ENCODE peak calls at places on chromosomes 2 and 18, in nine cellular contexts. T is H9, I is HCT116, H is heart left ventricle, U is PC-3, S is upper lobe of right lung, B is neural progenitor cell, Q is tibial artery, F is heart right ventricle. M is an unnamed sample. For H3K4me1, the result is how much of the 10 kb centered on the place peaks cover.

GRCh38 chr2:164786787-164787186 is 54.8 kb downstream of the COBLL1 start:
- DNase-seq in T (no peak), I (no peak), H (no peak), U (no peak), S (no peak), B (no peak), Q (no peak), F (no peak), M (no peak)

GRCh38 chr2:38602136-38602731 is 494 bp downstream of the HNRNPLL start:
- DNase-seq in T (peak), I (no peak), H (peak), U (peak), S (peak), B (peak), Q (peak), F (peak), M (peak)

GRCh38 chr18:7300971-7301553 is 70.2 kb downstream of the LRRC30 start:
- DNase-seq in T (no peak), I (no peak), H (no peak), U (peak), S (no peak), B (no peak), Q (no peak), F (no peak), M (no peak)

GRCh38 chr18:24173997-24174396 is 35.1 kb downstream of the CABYR start:
- DNase-seq in T (no peak), I (no peak), H (no peak), U (peak), S (no peak), B (no peak), Q (no peak), F (no peak), M (no peak)

GRCh38 chr2:152336103-152336853 is 1.3 kb downstream of the FMNL2 start:
- DNase-seq in T (peak), I (no peak), H (peak), U (peak), S (peak), B (peak), Q (peak), F (peak), M (peak)

GRCh38 chr2:171655584-171655983 is 31.7 kb upstream of the DYNC1I2 start:
- DNase-seq in T (no peak), I (no peak), H (no peak), U (no peak), S (no peak), B (no peak), Q (no peak), F (no peak), M (no peak)

GRCh38 chr2:18959952-18960717 is 370.8 kb upstream of the NT5C1B start:
- DNase-seq in T (no peak), I (no peak), H (no peak), U (no peak), S (no peak), B (no peak), Q (no peak), F (no peak), M (no peak)

GRCh38 chr2:72824224-72824842 is 1.5 kb downstream of the EXOC6B start:
- DNase-seq in T (no peak), I (peak), H (no peak), U (peak), S (no peak), B (no peak), Q (no peak), F (no peak), M (no peak)

GRCh38 chr2:14516844-14517243 is 115.7 kb upstream of the LRATD1 start:
- DNase-seq in T (no peak), I (no peak), H (no peak), U (peak), S (no peak), B (no peak), Q (no peak), F (no peak), M (no peak)

GRCh38 chr2:217956895-217957457 is 45.8 kb downstream of the TNS1 start:
- DNase-seq in T (no peak), I (no peak), H (peak), U (no peak), S (peak), B (no peak), Q (peak), F (no peak), M (peak)

GRCh38 chr2:225993430-225993829 is 593.9 kb downstream of the NYAP2 start:
- DNase-seq in T (no peak), I (no peak), H (no peak), U (no peak), S (no peak), B (no peak), Q (no peak), F (no peak), M (no peak)

GRCh38 chr2:211391206-211391605 is 834.8 kb downstream of the CPS1 start:
- DNase-seq in T (no peak), I (no peak), H (no peak), U (no peak), S (no peak), B (peak), Q (no peak), F (no peak), M (no peak)

GRCh38 chr2:30223413-30223874 is 7.9 kb upstream of the LBH start:
- DNase-seq in T (no peak), I (no peak), H (no peak), U (no peak), S (no peak), B (no peak), Q (no peak), F (no peak), M (no peak)

GRCh38 chr2:239292531-239292930 is 108.3 kb downstream of the HDAC4 start:
- DNase-seq in T (no peak), I (no peak), H (no peak), U (no peak), S (no peak), B (no peak), Q (no peak), F (no peak), M (no peak)

GRCh38 chr2:223696719-223697118 is 94.6 kb upstream of the SCG2 start:
- DNase-seq in T (no peak), I (peak), H (no peak), U (peak), S (no peak), B (no peak), Q (no peak), F (no peak), M (no peak)

GRCh38 chr2:182891611-182892010 is 25.2 kb upstream of the FRZB start:
- DNase-seq in T (no peak), I (no peak), H (no peak), U (no peak), S (no peak), B (no peak), Q (no peak), F (no peak), M (no peak)

GRCh38 chr18:27461957-27462356 is 276.8 kb upstream of the CHST9 start:
- DNase-seq in T (no peak), I (no peak), H (no peak), U (no peak), S (no peak), B (no peak), Q (no peak), F (no peak), M (no peak)

GRCh38 chr2:154338359-154338967 is 360.0 kb upstream of the KCNJ3 start:
- DNase-seq in T (peak), I (no peak), H (no peak), U (no peak), S (no peak), B (peak), Q (no peak), F (no peak), M (no peak)

GRCh38 chr18:75041586-75041985 is 167.4 kb downstream of the PTGR3 start:
- DNase-seq in T (no peak), I (peak), H (no peak), U (peak), S (no peak), B (no peak), Q (no peak), F (no peak), M (no peak)

GRCh38 chr2:69196327-69197117 is 183.5 kb downstream of the ANTXR1 start:
- DNase-seq in T (no peak), I (no peak), H (no peak), U (no peak), S (no peak), B (no peak), Q (no peak), F (no peak), M (no peak)

GRCh38 chr2:177598321-177598922 is 205.8 kb downstream of the AGPS start:
- DNase-seq in T (no peak), I (no peak), H (no peak), U (no peak), S (no peak), B (no peak), Q (peak), F (peak), M (no peak)

GRCh38 chr18:56248613-56249235 is 389.7 kb downstream of the TXNL1 start:
- DNase-seq in T (no peak), I (no peak), H (no peak), U (no peak), S (no peak), B (no peak), Q (no peak), F (no peak), M (no peak)

GRCh38 chr2:36509077-36509476 is 88.9 kb downstream of the FEZ2 start:
- DNase-seq in T (no peak), I (no peak), H (no peak), U (no peak), S (no peak), B (no peak), Q (no peak), F (no peak), M (no peak)
- H3K4me1 ChIP-seq in T (under half), I (under half), H (under half), U (under half), S (under half), B (under half), Q (under half), F (under half), M (under half)

GRCh38 chr2:234577191-234577590 is 80.3 kb upstream of the ARL4C start:
- DNase-seq in T (no peak), I (no peak), H (no peak), U (no peak), S (no peak), B (no peak), Q (no peak), F (no peak), M (no peak)

GRCh38 chr2:234579231-234579962 is 82.5 kb upstream of the ARL4C start:
- DNase-seq in T (no peak), I (no peak), H (no peak), U (peak), S (no peak), B (no peak), Q (no peak), F (no peak), M (no peak)

GRCh38 chr2:234580686-234581085 is 83.8 kb upstream of the ARL4C start:
- DNase-seq in T (no peak), I (no peak), H (no peak), U (peak), S (no peak), B (no peak), Q (no peak), F (no peak), M (no peak)

GRCh38 chr2:234583331-234583730 is 86.5 kb upstream of the ARL4C start:
- DNase-seq in T (no peak), I (no peak), H (no peak), U (no peak), S (no peak), B (no peak), Q (no peak), F (no peak), M (no peak)

GRCh38 chr2:234578389-234578788 is 81.5 kb upstream of the ARL4C start:
- DNase-seq in T (no peak), I (no peak), H (no peak), U (no peak), S (no peak), B (no peak), Q (no peak), F (no peak), M (no peak)
- H3K27ac ChIP-seq in T (no peak), I (no peak), H (no peak), U (no peak), S (no peak), B (no peak), Q (no peak), F (no peak), M (no peak)

DNA sequence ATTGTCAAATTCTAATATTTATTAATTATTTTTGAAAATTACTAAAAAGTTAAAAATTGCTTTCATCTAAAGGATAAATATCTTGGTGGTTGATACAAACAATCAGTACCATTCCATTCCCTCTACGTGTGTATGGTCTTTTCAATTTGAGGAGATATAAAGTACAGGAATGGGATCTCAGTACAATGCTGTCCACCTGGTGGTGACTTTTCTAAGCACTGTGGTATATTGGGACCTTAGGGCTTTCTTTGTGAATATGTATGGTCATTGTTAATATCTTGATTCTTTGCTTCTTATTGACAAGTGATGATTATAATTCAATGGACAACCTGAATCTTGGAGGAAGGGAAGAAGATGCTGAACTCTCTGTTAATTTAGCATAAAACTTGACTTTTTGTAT is 83.1 kb downstream of the NBEAL1 start:
- DNase-seq in T (no peak), I (peak), H (no peak), U (peak), S (no peak), B (no peak), Q (no peak), F (no peak), M (no peak)
- TF ChIP-seq CTCF in T (peak), I (peak), H (peak), U (peak), S (no peak), B (peak), Q (peak), F (peak), M (no peak)

DNA sequence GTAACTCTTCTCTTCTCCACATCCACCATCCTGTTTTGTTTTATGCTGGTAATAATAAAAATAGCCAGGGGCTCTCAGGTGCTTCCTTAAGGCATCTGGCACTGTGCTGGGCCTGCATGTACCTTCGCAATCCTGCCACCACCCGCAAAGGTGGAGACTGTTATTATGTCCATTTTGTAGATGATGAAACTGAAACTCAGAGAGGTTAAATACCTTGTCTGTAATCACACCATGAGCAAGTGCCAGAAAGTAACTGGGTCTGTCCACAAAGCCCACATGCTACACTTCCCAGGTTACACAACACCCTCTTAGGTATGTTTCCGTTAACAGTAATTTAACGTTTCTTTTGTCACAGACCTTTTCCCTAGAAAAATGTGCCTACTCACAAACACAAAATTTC is 27.0 kb downstream of the NRP2 start:
- DNase-seq in T (no peak), I (no peak), H (no peak), U (no peak), S (no peak), B (no peak), Q (no peak), F (no peak), M (no peak)
- H3K4me1 ChIP-seq in T (under half), I (under half), H (under half), U (under half), S (half or more), B (half or more), Q (under half), F (half or more), M (under half)

GRCh38 chr18:62781262-62781661 is 65.9 kb downstream of the PHLPP1 start:
- DNase-seq in T (no peak), I (no peak), H (no peak), U (no peak), S (no peak), B (no peak), Q (no peak), F (no peak), M (no peak)

GRCh38 chr18:62784966-62785413 is 69.6 kb downstream of the PHLPP1 start:
- DNase-seq in T (no peak), I (no peak), H (peak), U (no peak), S (no peak), B (peak), Q (peak), F (peak), M (no peak)

GRCh38 chr18:62778976-62779869 is 63.9 kb downstream of the PHLPP1 start:
- DNase-seq in T (no peak), I (no peak), H (no peak), U (no peak), S (no peak), B (peak), Q (no peak), F (no peak), M (no peak)

GRCh38 chr18:62784338-62784965 is 69.1 kb downstream of the PHLPP1 start:
- DNase-seq in T (no peak), I (no peak), H (no peak), U (no peak), S (no peak), B (no peak), Q (no peak), F (no peak), M (no peak)

GRCh38 chr18:62781893-62782292 is 66.6 kb downstream of the PHLPP1 start:
- DNase-seq in T (no peak), I (no peak), H (no peak), U (peak), S (no peak), B (no peak), Q (peak), F (no peak), M (no peak)
- H3K27ac ChIP-seq in T (no peak), I (no peak), H (no peak), U (peak), S (no peak), B (no peak), Q (no peak), F (no peak), M (no peak)

GRCh38 chr2:126982935-126983334 is 84.2 kb downstream of the TEX51 start:
- DNase-seq in T (no peak), I (no peak), H (no peak), U (no peak), S (no peak), B (no peak), Q (no peak), F (no peak), M (no peak)
- TF ChIP-seq CTCF in T (no peak), I (no peak), H (no peak), U (no peak), S (no peak), B (no peak), Q (no peak), F (no peak), M (no peak)

DNA sequence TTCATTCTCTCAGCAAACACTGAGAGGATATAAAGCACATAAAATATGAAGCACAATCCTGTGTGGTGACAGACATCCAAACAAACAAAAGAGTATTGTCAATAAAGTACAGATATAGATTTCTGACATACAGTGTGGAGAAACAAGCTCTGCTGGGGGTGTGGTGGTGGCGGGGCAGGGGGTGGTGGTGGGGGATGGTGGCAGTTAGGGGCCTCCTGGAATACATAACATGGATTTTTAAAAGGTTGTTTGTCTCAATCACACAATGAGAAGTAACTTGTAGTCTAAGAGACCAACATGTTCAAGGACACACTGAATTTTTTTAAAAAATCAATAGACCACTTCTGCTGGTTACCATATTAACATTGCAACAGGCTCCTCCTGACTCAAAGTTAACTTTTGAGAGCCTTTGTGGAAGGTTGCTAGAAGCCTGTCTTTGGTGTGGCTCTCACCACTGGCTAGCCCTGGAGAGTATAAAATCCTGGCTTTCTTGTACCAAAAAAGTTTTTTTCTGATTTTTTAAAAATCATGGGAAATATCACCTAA is 1197.4 kb downstream of the SUCLG1 start:
- DNase-seq in T (no peak), I (no peak), H (no peak), U (no peak), S (no peak), B (no peak), Q (no peak), F (no peak), M (no peak)
- H3K4me1 ChIP-seq in T (under half), I (under half), H (under half), U (under half), S (under half), B (under half), Q (under half), F (under half), M (under half)

DNA sequence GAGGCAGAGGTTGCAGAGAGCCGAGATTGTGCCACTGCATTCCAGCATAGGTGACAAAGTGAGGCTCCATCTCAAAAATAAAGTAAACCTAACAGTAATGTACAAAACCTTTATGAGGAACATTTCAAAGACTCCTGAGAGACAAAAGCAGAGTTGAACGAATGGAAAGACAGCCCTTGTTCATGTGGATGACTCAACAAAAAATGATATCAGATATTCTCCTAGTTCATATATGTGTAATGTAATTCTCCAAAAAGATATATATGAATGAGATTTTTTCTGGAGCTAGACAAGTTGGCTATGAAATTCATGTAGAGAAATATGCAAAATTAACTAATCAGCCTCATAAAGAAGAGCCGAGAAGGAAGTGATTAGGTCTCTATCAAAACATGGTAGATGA is 61.7 kb downstream of the KIAA1328 start:
- DNase-seq in T (no peak), I (no peak), H (no peak), U (no peak), S (no peak), B (no peak), Q (no peak), F (no peak), M (no peak)
- H3K27ac ChIP-seq in T (no peak), I (no peak), H (no peak), U (no peak), S (no peak), B (no peak), Q (no peak), F (no peak), M (no peak)

DNA sequence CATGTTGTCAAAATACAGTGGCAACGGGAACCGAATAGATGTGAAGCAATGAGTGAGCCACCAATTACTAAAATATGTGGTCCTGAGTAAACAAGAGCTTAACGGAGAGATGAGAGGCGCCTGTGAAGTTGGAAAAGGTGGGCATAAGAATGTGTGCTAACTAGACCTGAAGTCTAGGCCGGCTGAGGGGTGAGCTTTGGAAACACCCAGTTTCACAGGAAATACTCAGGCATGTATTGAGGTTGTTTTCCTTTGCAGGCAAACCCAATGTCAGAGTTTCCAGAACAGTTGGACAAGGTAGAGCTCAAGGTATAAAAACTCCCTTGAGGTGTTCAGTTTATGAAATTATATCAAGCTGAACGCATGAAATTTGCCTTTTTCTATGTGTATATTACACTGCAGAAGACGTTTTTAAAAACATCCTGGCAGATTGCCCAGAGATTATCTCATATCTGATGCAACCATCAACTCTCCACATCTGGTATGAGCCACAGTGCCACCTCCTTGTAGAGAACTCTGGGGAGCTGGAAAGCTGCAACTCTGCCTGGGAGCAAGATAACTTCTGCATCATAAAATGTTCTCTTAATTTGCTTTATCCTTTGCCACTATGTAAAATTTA is 3.9 kb upstream of the WDSUB1 start:
- DNase-seq in T (no peak), I (peak), H (no peak), U (peak), S (no peak), B (no peak), Q (peak), F (no peak), M (no peak)
- TF ChIP-seq CTCF in T (no peak), I (no peak), H (no peak), U (no peak), S (no peak), B (no peak), Q (no peak), F (no peak), M (no peak)